ENCODE peak calls at places on chromosomes 11 and 22, in five cellular contexts. F is spleen, X is GM23338, H is stomach, Z is SK-N-SH. V is an unnamed sample.

GRCh38 chr11:47571895-47572294 is 6.5 kb downstream of the PTPMT1 start:
- DNase-seq in F (no peak), X (no peak), H (no peak), Z (no peak), V (peak; percentile 19)

GRCh38 chr11:114964676-114965214 is 286.4 kb downstream of the NXPE2 start:
- DNase-seq in F (no peak), X (no peak), H (no peak), Z (no peak), V (no peak)

GRCh38 chr22:43845981-43846380 is 16.3 kb downstream of the SULT4A1 start:
- DNase-seq in F (peak; percentile 57), X (no peak), H (no peak), Z (no peak), V (peak; percentile 46)

GRCh38 chr22:20464096-20464614 is 26.5 kb upstream of the SCARF2 start:
- DNase-seq in F (peak; percentile 89), X (no peak), H (no peak), Z (no peak), V (no peak)

GRCh38 chr11:33868646-33869461 is 23.0 kb downstream of the LMO2 start:
- DNase-seq in F (peak; percentile 85), X (peak; percentile 50), H (no peak), Z (no peak), V (no peak)

GRCh38 chr22:30830907-30831306 is 136.2 kb downstream of the OSBP2 start:
- DNase-seq in F (no peak), X (peak; percentile 46), H (peak; percentile 55), Z (no peak), V (no peak)

GRCh38 chr22:38614331-38615122 is 41.7 kb downstream of the FAM227A start:
- DNase-seq in F (peak; percentile 2), X (no peak), H (no peak), Z (no peak), V (no peak)

GRCh38 chr22:35972559-35972958 is 56.1 kb downstream of the RBFOX2 start:
- DNase-seq in F (no peak), X (no peak), H (no peak), Z (no peak), V (no peak)

GRCh38 chr11:61792310-61793083 is at the start of the genes FEN1 and TMEM258:
- DNase-seq in F (peak; percentile 98), X (peak; percentile 94), H (peak; percentile 89), Z (peak; percentile 88), V (peak; percentile 95)

GRCh38 chr11:108902027-108902469 is 237.2 kb downstream of the DDX10 start:
- DNase-seq in F (no peak), X (no peak), H (no peak), Z (no peak), V (no peak)

GRCh38 chr22:42892156-42892555 is 35.1 kb upstream of the ARFGAP3 start:
- DNase-seq in F (no peak), X (no peak), H (no peak), Z (no peak), V (no peak)

GRCh38 chr11:13216019-13217006 is 61.3 kb upstream of the BMAL1 start:
- DNase-seq in F (no peak), X (peak; percentile 35), H (no peak), Z (no peak), V (no peak)

GRCh38 chr22:39297490-39298193 is 21.8 kb downstream of the RPL3 start:
- DNase-seq in F (no peak), X (peak; percentile 70), H (peak; percentile 46), Z (no peak), V (no peak)

GRCh38 chr22:48863965-48864538 is 963.6 kb downstream of the BRD1 start:
- DNase-seq in F (peak; percentile 63), X (no peak), H (no peak), Z (no peak), V (no peak)

GRCh38 chr11:82771781-82772180 is 38.1 kb upstream of the FAM181B start:
- DNase-seq in F (no peak), X (no peak), H (no peak), Z (no peak), V (no peak)

GRCh38 chr11:79068356-79068755 is 372.5 kb downstream of the TENM4 start:
- DNase-seq in F (no peak), X (no peak), H (no peak), Z (peak; percentile 49), V (no peak)

GRCh38 chr11:66002648-66003225 is 434 bp downstream of the BANF1 start:
- DNase-seq in F (no peak), X (peak; percentile 39), H (peak; percentile 70), Z (no peak), V (no peak)

GRCh38 chr11:2077061-2077802 is 62.0 kb downstream of the IGF2 start:
- DNase-seq in F (no peak), X (no peak), H (peak; percentile 21), Z (no peak), V (no peak)

GRCh38 chr11:46557684-46558151 is 36.1 kb downstream of the AMBRA1 start:
- DNase-seq in F (no peak), X (no peak), H (peak; percentile 39), Z (no peak), V (no peak)

GRCh38 chr11:125448136-125448535 is 47.9 kb downstream of the FEZ1 start:
- DNase-seq in F (no peak), X (no peak), H (no peak), Z (no peak), V (no peak)

GRCh38 chr11:76629853-76630599 is 40.5 kb downstream of the LRRC32 start:
- DNase-seq in F (peak; percentile 88), X (peak; percentile 37), H (peak; percentile 40), Z (no peak), V (peak; percentile 81)

GRCh38 chr22:38125731-38126344 is 15.4 kb upstream of the BAIAP2L2 start:
- DNase-seq in F (no peak), X (no peak), H (no peak), Z (no peak), V (no peak)

GRCh38 chr11:70270877-70271634 is 566 bp downstream of the PPFIA1 start:
- DNase-seq in F (peak; percentile 93), X (peak; percentile 84), H (peak; percentile 33), Z (peak; percentile 85), V (peak; percentile 71)

GRCh38 chr11:35488117-35488516 is 37.3 kb downstream of the PAMR1 start:
- DNase-seq in F (no peak), X (no peak), H (no peak), Z (no peak), V (no peak)

GRCh38 chr11:101341578-101341977 is 212.0 kb upstream of the PGR start:
- DNase-seq in F (no peak), X (no peak), H (no peak), Z (no peak), V (no peak)

GRCh38 chr11:118911880-118912741 is 13.6 kb downstream of the BCL9L start:
- DNase-seq in F (peak; percentile 82), X (peak; percentile 99), H (no peak), Z (no peak), V (no peak)

GRCh38 chr11:122375687-122376399 is 259.8 kb upstream of the BLID start:
- DNase-seq in F (no peak), X (no peak), H (no peak), Z (no peak), V (no peak)

GRCh38 chr22:41478891-41479521 is 10.1 kb downstream of the ACO2 start:
- DNase-seq in F (no peak), X (no peak), H (no peak), Z (no peak), V (no peak)

GRCh38 chr11:91296628-91297027 is 928.0 kb upstream of the FAT3 start:
- DNase-seq in F (no peak), X (no peak), H (no peak), Z (no peak), V (no peak)

GRCh38 chr11:111441443-111441842 is 62.4 kb upstream of the POU2AF1 start:
- DNase-seq in F (no peak), X (no peak), H (no peak), Z (no peak), V (no peak)

GRCh38 chr11:44371706-44372105 is 61.8 kb upstream of the ALX4 start:
- DNase-seq in F (no peak), X (no peak), H (no peak), Z (no peak), V (no peak)

GRCh38 chr22:43118953-43119458 is 8.5 kb downstream of the BIK start:
- DNase-seq in F (no peak), X (no peak), H (no peak), Z (no peak), V (no peak)

GRCh38 chr11:86745571-86745970 is 54.8 kb upstream of the PRSS23 start:
- DNase-seq in F (no peak), X (no peak), H (no peak), Z (no peak), V (no peak)

GRCh38 chr22:45510376-45511232 is 7.9 kb downstream of the FBLN1 start:
- DNase-seq in F (no peak), X (no peak), H (no peak), Z (no peak), V (no peak)

GRCh38 chr11:68093565-68093964 is 27.6 kb downstream of the CHKA start:
- DNase-seq in F (no peak), X (no peak), H (no peak), Z (no peak), V (no peak)
- H3K27ac ChIP-seq in F (no peak overlapping the region), X (peak overlapping the region; percentile 65), H (no peak overlapping the region), Z (no peak overlapping the region), V (no peak overlapping the region)

DNA sequence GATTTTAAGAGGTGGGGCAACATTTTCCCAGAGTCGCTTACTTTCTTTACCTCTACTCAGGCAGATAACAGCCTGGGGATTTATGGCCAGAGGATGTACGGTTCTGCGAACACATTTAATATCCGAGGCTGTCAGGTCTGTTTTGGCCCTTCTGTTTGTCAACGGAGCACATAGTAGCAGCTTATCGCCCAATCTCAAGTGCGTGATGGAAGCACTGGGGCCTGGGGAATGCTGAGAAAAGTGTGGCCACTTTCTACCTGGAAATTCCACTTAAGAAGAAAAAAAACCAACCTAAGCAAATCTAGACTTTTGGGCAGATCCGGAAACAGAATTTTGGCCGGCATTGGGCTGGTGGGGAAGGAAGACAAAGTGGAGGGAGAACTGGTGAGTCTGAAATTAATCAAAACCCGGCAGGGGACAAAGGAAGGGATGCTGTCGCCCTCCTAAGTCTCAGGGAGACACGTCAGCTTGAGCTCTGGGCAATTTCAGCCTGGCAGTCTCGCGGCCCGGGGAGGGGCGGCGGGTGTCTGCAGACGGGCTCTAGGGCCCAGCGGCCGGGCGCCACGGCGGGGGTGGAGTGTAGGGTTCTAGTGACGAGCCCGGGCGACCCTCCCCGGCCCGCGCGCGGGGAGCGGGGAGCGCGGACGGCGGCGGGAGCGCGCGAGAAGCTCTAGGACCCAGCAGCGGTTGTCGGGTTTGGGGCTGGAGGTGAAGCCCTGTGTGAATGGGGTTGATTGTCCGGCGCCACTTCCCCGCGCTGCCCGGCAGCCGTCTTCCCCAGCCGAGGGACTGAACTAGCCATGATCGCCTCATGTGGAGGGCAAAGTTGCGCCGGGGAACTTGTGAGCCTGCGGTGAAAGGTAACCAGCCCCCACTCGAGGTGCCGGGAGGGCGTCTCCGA is at the start of gene AMOTL1:
- DNase-seq in F (peak; percentile 92), X (peak; percentile 92), H (peak; percentile 71), Z (peak; percentile 94), V (peak; percentile 94)
- TF ChIP-seq POLR2AphosphoS5 in F (peak; percentile 83), X (no peak), H (peak; percentile 51), Z (peak; percentile 56), V (no peak)

GRCh38 chr11:73178092-73178539 is 36.0 kb upstream of the FCHSD2 start:
- DNase-seq in F (peak; percentile 96), X (peak; percentile 89), H (peak; percentile 82), Z (peak; percentile 86), V (peak; percentile 92)
- H3K27ac ChIP-seq in F (peak overlapping the region; percentile 79), X (no peak overlapping the region), H (no peak overlapping the region), Z (no peak overlapping the region), V (no peak overlapping the region)

DNA sequence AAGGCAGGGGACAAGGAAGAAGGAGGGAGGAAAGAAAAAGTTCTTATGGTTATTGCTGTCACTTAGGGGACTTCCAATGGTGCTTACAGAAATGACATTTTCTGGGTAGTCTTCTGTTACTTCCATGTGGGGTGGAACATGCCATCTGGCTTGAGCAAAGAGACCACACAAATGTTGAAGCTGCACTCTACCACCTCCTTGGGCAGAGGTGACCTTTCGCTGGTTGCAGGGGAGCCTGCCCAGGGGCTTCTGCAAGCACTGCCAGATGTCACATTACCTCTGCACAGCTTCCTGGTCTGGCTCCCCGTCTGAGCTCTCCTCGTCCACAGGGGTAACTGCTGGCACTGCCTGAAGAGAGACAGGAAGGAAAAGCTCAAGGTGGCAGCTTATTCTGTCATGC is 32.6 kb upstream of the APOA1 start:
- DNase-seq in F (no peak), X (no peak), H (no peak), Z (no peak), V (no peak)
- TF ChIP-seq POLR2AphosphoS5 in F (no peak), X (no peak), H (no peak), Z (no peak), V (no peak)